ENCODE peak calls at places on chromosomes 4 and X, in nine cellular contexts. F, X, T, V, Z, W, M, Q and A are unnamed samples.

GRCh38 chr4:38856046-38856445 is 571 bp downstream of the TLR6 start:
- DNase-seq in T (no peak), M (no peak), Q (no peak), V (no peak), F (no peak), W (no peak), Z (no peak), X (no peak), A (no peak)

GRCh38 chr4:30903493-30903892 is 183.3 kb downstream of the PCDH7 start:
- DNase-seq in T (no peak), X (no peak), F (no peak), V (no peak), W (no peak), Q (no peak), Z (no peak), M (no peak), A (no peak)

GRCh38 chrX:13387656-13388421 is 68.0 kb upstream of the ATXN3L start:
- DNase-seq in Z (no peak), V (no peak), X (no peak), T (no peak), Q (no peak), F (no peak), M (no peak), W (no peak), A (no peak)

GRCh38 chr4:101230806-101231426 is 116.4 kb downstream of the PPP3CA start:
- DNase-seq in V (no peak), F (no peak), W (no peak), Z (no peak), T (no peak), M (no peak), X (no peak), Q (no peak), A (no peak)

GRCh38 chr4:30767147-30767546 is 47.0 kb downstream of the PCDH7 start:
- DNase-seq in T (peak; percentile 72), F (no peak), M (no peak), Q (no peak), Z (no peak), W (no peak), X (no peak), V (no peak), A (no peak)

GRCh38 chr4:123952530-123953274 is 556.1 kb downstream of the SPRY1 start:
- DNase-seq in X (no peak), Z (no peak), Q (no peak), T (no peak), F (no peak), V (no peak), M (no peak), W (no peak), A (no peak)

GRCh38 chr4:103019319-103020124 is at the start of gene SLC9B1:
- DNase-seq in V (peak; percentile 97), T (peak; percentile 91), F (peak; percentile 96), Q (peak; percentile 91), M (peak; percentile 96), X (peak; percentile 98), Z (peak; percentile 97), W (peak; percentile 97), A (peak; percentile 95)

GRCh38 chr4:183443609-183444148 is 757 bp upstream of the CDKN2AIP start:
- DNase-seq in W (peak; percentile 63), Z (peak; percentile 92), V (no peak), T (no peak), Q (peak; percentile 2), M (no peak), X (no peak), F (peak; percentile 51), A (no peak)

GRCh38 chr4:4387531-4388311 is 819 bp downstream of the NSG1 start:
- DNase-seq in Q (no peak), T (no peak), F (no peak), V (no peak), M (no peak), W (no peak), X (no peak), Z (no peak), A (no peak)

GRCh38 chrX:134375691-134376090 is 84.3 kb upstream of the HPRT1 start:
- DNase-seq in T (no peak), F (no peak), V (no peak), Q (no peak), M (no peak), X (no peak), Z (no peak), W (no peak), A (no peak)

GRCh38 chrX:151825927-151826471 is 86.7 kb upstream of the MAGEA4 start:
- DNase-seq in W (no peak), Z (peak; percentile 72), F (peak; percentile 68), M (peak; percentile 58), V (no peak), X (no peak), T (no peak), Q (peak; percentile 34), A (no peak)

GRCh38 chr4:757111-757510 is 51.5 kb downstream of the PCGF3 start:
- DNase-seq in M (no peak), V (no peak), X (no peak), T (no peak), Z (no peak), F (no peak), W (no peak), Q (no peak), A (no peak)

GRCh38 chr4:40311811-40312346 is 23.3 kb upstream of the CHRNA9 start:
- DNase-seq in T (no peak), Z (no peak), V (peak; percentile 36), W (peak; percentile 46), Q (no peak), X (peak; percentile 48), F (no peak), M (no peak), A (no peak)

GRCh38 chr4:103786014-103786413 is 66.2 kb upstream of the TACR3 start:
- DNase-seq in X (no peak), V (peak; percentile 11), Z (no peak), T (peak; percentile 56), M (no peak), W (no peak), F (peak; percentile 1), Q (no peak), A (no peak)

GRCh38 chr4:168409089-168409801 is 71.0 kb downstream of the DDX60L start:
- DNase-seq in X (no peak), M (no peak), Z (no peak), W (no peak), F (no peak), Q (no peak), V (no peak), T (no peak), A (no peak)

GRCh38 chrX:11557120-11557519 is 108.6 kb downstream of the ARHGAP6 start:
- DNase-seq in F (peak; percentile 45), M (no peak), V (no peak), X (no peak), W (no peak), Z (no peak), T (no peak), Q (no peak), A (no peak)

GRCh38 chrX:97021680-97022079 is 138.0 kb downstream of the RPA4 start:
- DNase-seq in V (no peak), M (no peak), Q (no peak), W (no peak), Z (no peak), F (peak; percentile 23), X (no peak), T (no peak), A (no peak)

DNA sequence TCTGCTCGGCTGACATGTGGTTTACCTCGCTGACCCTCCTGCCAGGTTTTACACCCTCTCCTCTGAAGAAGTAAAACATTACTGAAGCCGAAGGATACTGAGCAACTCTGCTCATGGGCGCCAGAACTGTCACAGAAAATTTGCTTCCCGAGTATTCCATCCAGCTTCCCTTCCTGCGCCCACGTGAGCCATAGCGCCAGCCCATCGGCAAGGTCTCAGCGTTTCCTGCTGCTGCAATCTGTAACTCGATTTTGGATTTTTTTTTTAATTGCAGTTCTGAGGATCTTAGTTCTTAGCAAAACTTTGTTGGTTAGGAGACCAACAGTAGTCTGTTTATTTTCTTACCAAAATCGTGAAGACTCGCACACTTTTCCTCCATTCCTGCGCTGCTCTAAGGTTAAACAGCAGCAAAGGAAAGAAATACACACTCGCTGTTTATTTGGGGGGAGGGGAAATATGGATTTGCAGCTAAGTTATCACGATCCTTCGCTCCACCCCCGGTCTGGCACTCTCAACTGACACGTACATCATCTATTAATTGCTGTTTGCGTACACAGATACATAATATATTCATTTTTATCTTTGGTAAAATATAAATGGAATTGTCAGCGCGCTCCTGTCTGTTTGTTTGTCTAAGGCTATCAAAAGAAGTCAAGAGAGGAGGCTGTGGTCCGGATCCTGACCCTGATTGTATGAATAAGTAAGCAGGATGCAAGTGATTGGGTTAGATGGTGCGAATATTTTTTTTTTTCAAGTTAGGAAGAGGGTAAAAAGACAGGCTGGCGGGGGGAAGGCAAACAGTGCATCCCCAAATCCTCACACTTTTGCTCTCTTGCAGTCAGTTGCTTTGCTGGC is at the start of gene TLL1:
- DNase-seq in Z (no peak), W (peak; percentile 5), T (no peak), M (no peak), V (peak; percentile 8), X (no peak), Q (no peak), F (no peak), A (no peak)
- H3K4me3 ChIP-seq in Z (peak within 1 kb of the TSS; percentile 71), W (peak within 1 kb of the TSS; percentile 38), T (peak within 1 kb of the TSS; percentile 69), M (peak within 1 kb of the TSS; percentile 55), V (peak within 1 kb of the TSS; percentile 8), X (peak within 1 kb of the TSS; percentile 55), Q (peak within 1 kb of the TSS; percentile 25), F (peak within 1 kb of the TSS; percentile 62), A (peak within 1 kb of the TSS; percentile 51)

GRCh38 chr4:138981930-138982390 is 33.6 kb upstream of the NOCT start:
- DNase-seq in W (no peak), F (peak; percentile 16), Z (no peak), X (no peak), T (no peak), Q (peak; percentile 13), V (no peak), M (peak; percentile 69), A (no peak)
- TF ChIP-seq CTCF in W (no peak), F (peak; percentile 55), Z (peak; percentile 16), X (no peak), T (peak; percentile 13), Q (peak; percentile 51), V (peak; percentile 19), M (no peak), A (peak; percentile 35)

GRCh38 chrX:154018518-154019060 is 1.1 kb downstream of the IRAK1 start:
- DNase-seq in T (no peak), M (no peak), W (no peak), Z (no peak), F (no peak), V (no peak), Q (no peak), X (no peak), A (no peak)
- H3K27ac ChIP-seq in T (peak overlapping the region; percentile 88), M (peak overlapping the region; percentile 80), W (peak overlapping the region; percentile 57), Z (peak overlapping the region; percentile 90), F (peak overlapping the region; percentile 80), V (peak overlapping the region; percentile 54), Q (no peak overlapping the region), X (peak overlapping the region; percentile 96), A (peak overlapping the region; percentile 90)

DNA sequence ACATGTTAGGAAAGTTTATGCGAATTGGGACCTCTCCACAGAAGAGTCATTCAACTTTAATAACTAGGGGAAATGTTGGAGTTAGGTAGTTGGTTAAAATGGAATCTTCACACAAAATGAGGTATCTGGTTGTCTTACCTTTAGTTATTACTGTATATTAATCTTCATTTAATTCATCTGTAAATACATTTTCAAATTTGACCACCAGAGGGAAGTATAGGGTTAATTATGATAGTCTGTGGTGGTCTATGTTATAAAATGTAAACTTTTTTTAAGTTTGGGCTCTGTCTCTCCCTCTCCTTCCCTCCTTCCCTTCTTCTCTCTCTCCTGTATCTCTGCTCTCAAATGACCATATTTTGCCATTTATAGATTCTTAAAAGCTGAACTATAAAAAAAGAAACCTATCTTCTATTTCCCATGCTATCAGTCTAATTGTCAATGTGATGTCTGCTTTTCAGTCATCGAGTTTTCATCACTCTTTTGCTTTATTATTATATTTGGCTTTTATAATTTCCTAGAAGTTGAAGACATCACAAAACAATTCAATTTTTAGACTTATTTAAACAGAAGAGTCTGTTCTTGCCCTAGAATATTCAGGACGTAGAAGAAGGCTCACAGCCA is 49.8 kb downstream of the TMEM144 start:
- DNase-seq in Z (no peak), X (no peak), M (no peak), F (no peak), Q (no peak), V (no peak), T (peak; percentile 13), W (no peak), A (no peak)
- H3K4me3 ChIP-seq in Z (no peak overlapping the region), X (no peak overlapping the region), M (no peak overlapping the region), F (no peak overlapping the region), Q (no peak overlapping the region), V (no peak overlapping the region), T (no peak overlapping the region), W (no peak overlapping the region), A (peak overlapping the region; percentile 12)